ENCODE peak calls at places on chromosomes 16 and 17, in ten cellular contexts. D, R, T, M, V, J, C, N, E and W are unnamed samples.

GRCh38 chr16:12674096-12674495 is 129.6 kb downstream of the CPPED1 start:
- DNase-seq in D (no peak), R (no peak), T (no peak), M (peak), V (no peak), J (no peak), C (no peak), N (no peak), E (no peak), W (no peak)

GRCh38 chr17:82875418-82875856 is 35.6 kb upstream of the ZNF750 start:
- DNase-seq in D (no peak), R (no peak), T (no peak), M (no peak), V (no peak), J (no peak), C (no peak), N (no peak), E (no peak), W (no peak)

GRCh38 chr17:15782809-15783208 is 50.7 kb downstream of the TBC1D26 start:
- DNase-seq in D (no peak), R (no peak), T (no peak), M (no peak), V (no peak), J (peak), C (peak), N (peak), E (peak), W (no peak)

GRCh38 chr17:45387739-45388138 is 44.9 kb downstream of the ARHGAP27 start:
- DNase-seq in D (no peak), R (no peak), T (no peak), M (no peak), V (no peak), J (no peak), C (no peak), N (no peak), E (no peak), W (no peak)

GRCh38 chr17:63881935-63882601 is at the start of gene GH2:
- DNase-seq in D (no peak), R (peak), T (peak), M (peak), V (peak), J (peak), C (peak), N (no peak), E (no peak), W (peak)

GRCh38 chr17:66655861-66656260 is 179.1 kb upstream of the CACNG5 start:
- DNase-seq in D (no peak), R (no peak), T (no peak), M (peak), V (no peak), J (peak), C (no peak), N (no peak), E (no peak), W (no peak)

GRCh38 chr16:57795431-57795878 is 6.8 kb downstream of the KIFC3 start:
- DNase-seq in D (no peak), R (no peak), T (peak), M (peak), V (no peak), J (peak), C (no peak), N (peak), E (peak), W (peak)

GRCh38 chr16:46743232-46743719 is 4.9 kb downstream of the MYLK3 start:
- DNase-seq in D (no peak), R (no peak), T (peak), M (peak), V (no peak), J (peak), C (no peak), N (peak), E (peak), W (no peak)

GRCh38 chr17:17440938-17441730 is 35.7 kb upstream of the MED9 start:
- DNase-seq in D (no peak), R (no peak), T (no peak), M (no peak), V (no peak), J (no peak), C (no peak), N (no peak), E (no peak), W (no peak)

GRCh38 chr17:18261146-18261515 is 669 bp downstream of the MIEF2 start:
- DNase-seq in D (peak), R (no peak), T (peak), M (peak), V (no peak), J (no peak), C (peak), N (peak), E (peak), W (no peak)

GRCh38 chr16:77677129-77677528 is 45.2 kb upstream of the NUDT7 start:
- DNase-seq in D (no peak), R (no peak), T (no peak), M (no peak), V (no peak), J (no peak), C (no peak), N (no peak), E (no peak), W (no peak)

GRCh38 chr17:69802045-69802740 is 272.8 kb upstream of the KCNJ16 start:
- DNase-seq in D (no peak), R (no peak), T (no peak), M (no peak), V (no peak), J (no peak), C (no peak), N (peak), E (no peak), W (no peak)

GRCh38 chr17:81021531-81022370 is 13.2 kb upstream of the BAIAP2 start:
- DNase-seq in D (no peak), R (no peak), T (no peak), M (no peak), V (no peak), J (no peak), C (no peak), N (no peak), E (no peak), W (no peak)

GRCh38 chr17:9021985-9022552 is 759 bp downstream of the NTN1 start:
- DNase-seq in D (no peak), R (no peak), T (peak), M (peak), V (no peak), J (peak), C (no peak), N (peak), E (peak), W (no peak)

GRCh38 chr17:78677303-78678219 is 100.4 kb upstream of the DNAH17 start:
- DNase-seq in D (no peak), R (no peak), T (no peak), M (no peak), V (no peak), J (no peak), C (no peak), N (no peak), E (no peak), W (no peak)

GRCh38 chr17:47694818-47695663 is 1.1 kb downstream of the TBKBP1 start:
- DNase-seq in D (no peak), R (no peak), T (peak), M (peak), V (no peak), J (peak), C (peak), N (peak), E (peak), W (no peak)

GRCh38 chr16:26963109-26963508 is 103.6 kb upstream of the C16orf82 start:
- DNase-seq in D (no peak), R (no peak), T (peak), M (peak), V (no peak), J (peak), C (no peak), N (no peak), E (no peak), W (peak)

GRCh38 chr17:30226878-30227277 is 8.6 kb downstream of the SLC6A4 start:
- DNase-seq in D (no peak), R (no peak), T (no peak), M (no peak), V (no peak), J (no peak), C (no peak), N (no peak), E (no peak), W (peak)

GRCh38 chr17:82418001-82418986 is at the start of the genes HEXD and OGFOD3:
- DNase-seq in D (no peak), R (peak), T (peak), M (peak), V (peak), J (peak), C (peak), N (peak), E (peak), W (peak)

GRCh38 chr17:41822216-41823140 is 9.7 kb downstream of the FKBP10 start:
- DNase-seq in D (no peak), R (no peak), T (no peak), M (no peak), V (no peak), J (no peak), C (no peak), N (no peak), E (no peak), W (no peak)

GRCh38 chr16:23597003-23597756 is 1.1 kb upstream of the NDUFAB1 start:
- DNase-seq in D (no peak), R (no peak), T (peak), M (no peak), V (no peak), J (peak), C (no peak), N (peak), E (no peak), W (peak)

GRCh38 chr17:80912451-80912850 is 79.2 kb upstream of the CHMP6 start:
- DNase-seq in D (no peak), R (no peak), T (no peak), M (no peak), V (no peak), J (no peak), C (no peak), N (no peak), E (no peak), W (no peak)

GRCh38 chr17:79408251-79408650 is 202.6 kb downstream of the RBFOX3 start:
- DNase-seq in D (no peak), R (no peak), T (no peak), M (no peak), V (no peak), J (no peak), C (no peak), N (no peak), E (no peak), W (no peak)

GRCh38 chr16:9844361-9844760 is 337.9 kb downstream of the GRIN2A start:
- DNase-seq in D (no peak), R (no peak), T (no peak), M (no peak), V (no peak), J (no peak), C (no peak), N (no peak), E (no peak), W (no peak)

GRCh38 chr16:82432261-82432660 is 194.5 kb upstream of the CDH13 start:
- DNase-seq in D (no peak), R (no peak), T (no peak), M (no peak), V (no peak), J (no peak), C (no peak), N (no peak), E (no peak), W (no peak)

GRCh38 chr17:41284043-41284442 is 8.5 kb downstream of the KRTAP9-7 start:
- DNase-seq in D (no peak), R (no peak), T (no peak), M (peak), V (no peak), J (no peak), C (no peak), N (no peak), E (no peak), W (no peak)

GRCh38 chr17:64056269-64057005 is 36.0 kb upstream of the ICAM2 start:
- DNase-seq in D (no peak), R (no peak), T (no peak), M (no peak), V (no peak), J (no peak), C (no peak), N (no peak), E (no peak), W (no peak)

GRCh38 chr17:976316-976715 is 3.3 kb downstream of the NXN start:
- DNase-seq in D (no peak), R (no peak), T (no peak), M (no peak), V (no peak), J (no peak), C (no peak), N (no peak), E (no peak), W (no peak)

GRCh38 chr17:50283714-50284432 is 9.6 kb downstream of the TMEM92 start:
- DNase-seq in D (no peak), R (no peak), T (no peak), M (no peak), V (no peak), J (no peak), C (peak), N (no peak), E (no peak), W (no peak)

GRCh38 chr16:85398688-85399582 is 214.2 kb upstream of the GSE1 start:
- DNase-seq in D (no peak), R (no peak), T (no peak), M (no peak), V (no peak), J (no peak), C (no peak), N (peak), E (no peak), W (peak)

DNA sequence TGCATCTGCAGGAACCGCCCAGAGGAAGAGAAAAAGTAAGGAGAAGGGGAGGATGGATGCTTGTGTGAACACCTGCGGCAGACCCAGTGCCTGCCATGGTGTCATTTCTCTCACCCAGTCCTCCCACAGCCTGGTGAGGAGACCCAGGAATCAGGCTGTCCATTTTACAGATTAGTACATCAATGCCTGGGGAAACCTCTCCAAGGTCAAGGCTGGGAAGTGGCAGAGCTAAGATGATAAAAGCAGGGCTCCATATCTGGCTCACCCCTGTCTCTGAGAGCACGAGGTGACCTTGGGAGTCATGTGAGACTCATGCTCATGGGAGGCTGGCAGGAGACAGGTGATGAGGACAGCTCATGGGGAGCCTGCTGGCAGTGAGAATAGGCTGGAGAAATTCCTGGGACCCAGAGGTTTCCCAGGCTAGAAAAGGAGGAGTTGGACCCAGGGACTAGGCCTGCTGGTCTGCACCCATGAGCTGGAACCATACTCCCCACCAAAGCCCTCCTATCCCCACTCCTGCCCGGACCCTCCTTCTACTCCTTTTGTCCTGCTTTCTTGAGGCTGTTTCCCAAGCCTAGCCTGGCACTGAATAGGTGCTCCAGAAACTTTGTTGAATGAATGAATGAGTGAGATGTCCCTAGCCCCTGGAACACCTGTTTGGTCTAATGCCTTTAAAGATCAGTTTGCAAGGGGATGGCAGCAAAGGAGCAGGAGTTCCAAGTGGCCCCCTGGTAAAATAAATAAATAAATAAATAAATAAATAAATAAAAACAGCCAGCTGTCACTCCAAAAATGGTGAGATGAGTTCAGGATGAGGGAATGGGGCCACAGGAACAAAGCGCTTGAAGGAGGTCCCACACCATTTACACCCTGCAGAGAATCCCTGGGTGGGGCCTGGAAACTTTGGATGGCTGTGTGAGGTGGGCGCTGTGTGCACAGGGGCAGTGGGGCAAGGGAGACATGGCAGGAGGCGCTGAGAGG is 1.6 kb downstream of the ZNF629 start:
- DNase-seq in D (no peak), R (no peak), T (no peak), M (no peak), V (no peak), J (no peak), C (no peak), N (no peak), E (no peak), W (no peak)
- H3K4me3 ChIP-seq in D (peak), R (no peak), T (peak), M (peak), V (no peak), J (peak), C (no peak), N (peak), E (peak), W (no peak)

GRCh38 chr17:72928454-72929136 is 163.9 kb downstream of the SLC39A11 start:
- DNase-seq in D (no peak), R (no peak), T (no peak), M (no peak), V (no peak), J (no peak), C (no peak), N (no peak), E (no peak), W (no peak)

GRCh38 chr17:72930031-72930430 is 162.5 kb downstream of the SLC39A11 start:
- DNase-seq in D (no peak), R (no peak), T (no peak), M (no peak), V (no peak), J (no peak), C (no peak), N (no peak), E (no peak), W (no peak)

GRCh38 chr17:72926171-72926570 is 166.3 kb downstream of the SLC39A11 start:
- DNase-seq in D (no peak), R (no peak), T (no peak), M (peak), V (no peak), J (no peak), C (no peak), N (no peak), E (no peak), W (no peak)

GRCh38 chr17:72927146-72927545 is 165.3 kb downstream of the SLC39A11 start:
- DNase-seq in D (peak), R (no peak), T (no peak), M (no peak), V (no peak), J (no peak), C (no peak), N (no peak), E (no peak), W (no peak)

DNA sequence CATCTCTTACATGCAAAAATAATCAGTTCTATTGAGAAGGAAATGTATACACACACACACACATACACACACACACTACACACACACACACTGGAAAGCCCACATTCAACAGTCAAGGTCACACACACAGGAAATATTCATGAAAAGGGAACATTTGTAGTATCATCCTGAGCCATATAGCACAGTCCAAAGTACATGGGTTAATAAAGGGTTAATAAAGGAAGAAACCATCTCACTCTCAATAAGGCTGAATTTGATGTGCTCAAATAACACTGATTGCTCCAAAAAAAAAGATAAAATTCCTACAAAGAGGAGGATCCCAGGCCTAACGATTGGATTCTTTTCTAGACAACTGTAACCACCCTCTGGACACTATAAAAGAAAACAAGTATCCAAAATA is 164.7 kb downstream of the SLC39A11 start:
- DNase-seq in D (no peak), R (no peak), T (no peak), M (no peak), V (no peak), J (no peak), C (no peak), N (no peak), E (no peak), W (no peak)
- H3K4me3 ChIP-seq in D (no peak), R (no peak), T (no peak), M (no peak), V (no peak), J (no peak), C (no peak), N (no peak), E (no peak), W (no peak)

DNA sequence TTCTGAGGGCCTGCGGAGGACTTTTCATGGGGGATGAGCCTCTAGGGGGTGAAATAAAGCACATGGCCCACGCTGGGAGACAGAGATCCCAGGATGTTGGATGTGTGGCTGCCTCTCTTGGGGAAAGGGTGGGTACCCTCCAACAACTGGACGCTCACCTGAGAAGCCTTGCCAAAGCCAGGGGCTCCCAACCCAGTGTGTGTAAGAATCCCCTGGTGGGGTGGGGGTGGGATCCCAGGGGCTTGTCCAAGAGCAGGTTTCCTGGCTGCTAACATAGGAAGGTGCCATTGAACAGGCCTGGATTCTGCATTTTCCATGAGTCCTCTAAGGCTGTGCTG is 587 bp downstream of the SNX20 start:
- DNase-seq in D (no peak), R (no peak), T (no peak), M (no peak), V (no peak), J (no peak), C (no peak), N (no peak), E (no peak), W (no peak)
- H3K4me3 ChIP-seq in D (no peak), R (peak), T (no peak), M (no peak), V (peak), J (no peak), C (no peak), N (peak), E (peak), W (no peak)

DNA sequence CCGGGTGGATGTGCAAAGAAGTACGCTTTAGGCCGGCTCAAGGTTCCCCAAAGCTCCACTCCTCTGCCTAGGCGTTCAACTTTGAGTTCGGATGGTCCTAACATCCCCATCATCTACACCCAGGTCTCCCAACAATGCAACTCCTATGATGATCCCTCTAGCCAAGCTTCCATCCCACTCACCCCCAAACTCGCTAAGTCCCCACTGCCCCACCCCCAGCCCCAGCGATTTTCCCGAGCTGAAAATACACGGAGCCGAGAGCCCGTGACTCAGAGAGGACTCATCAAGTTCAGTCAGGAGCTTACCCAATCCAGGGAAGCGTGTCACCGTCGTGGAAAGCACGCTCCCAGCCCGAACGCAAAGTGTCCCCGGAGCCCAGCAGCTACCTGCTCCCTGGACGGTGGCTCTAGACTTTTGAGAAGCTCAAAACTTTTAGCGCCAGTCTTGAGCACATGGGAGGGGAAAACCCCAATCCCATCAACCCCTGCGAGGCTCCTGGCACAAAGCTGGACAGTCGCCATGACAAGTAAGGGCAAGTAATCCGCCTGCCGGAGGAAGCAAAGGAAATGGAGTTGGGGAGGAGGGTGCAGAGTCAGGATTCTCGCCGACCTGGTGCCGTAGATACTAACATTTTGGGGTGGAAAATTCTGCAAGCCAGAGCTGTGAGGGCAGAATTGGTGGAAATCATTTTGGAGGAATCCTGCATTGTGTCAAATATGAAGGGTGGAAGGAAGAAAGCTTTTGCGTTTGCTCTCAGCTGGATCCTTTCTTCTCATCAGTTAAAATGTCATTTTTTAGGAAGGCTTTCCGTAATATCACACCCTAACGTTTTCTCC is at the start of gene TP53:
- DNase-seq in D (peak), R (peak), T (peak), M (peak), V (peak), J (peak), C (peak), N (peak), E (peak), W (peak)
- H3K4me3 ChIP-seq in D (peak), R (peak), T (peak), M (peak), V (peak), J (peak), C (peak), N (peak), E (peak), W (peak)

GRCh38 chr16:979859-980594 is 1.5 kb upstream of the SOX8 start:
- DNase-seq in D (no peak), R (no peak), T (peak), M (no peak), V (no peak), J (no peak), C (no peak), N (no peak), E (no peak), W (no peak)
- H3K4me3 ChIP-seq in D (no peak), R (peak), T (no peak), M (no peak), V (peak), J (peak), C (peak), N (peak), E (peak), W (no peak)